ENCODE peak calls at places on chromosomes 6 and 20, in seven cellular contexts. C is astrocyte of the spinal cord, N is A549, G is cardiac muscle cell, J is PC-3, W is cardiac fibroblast, I is heart left ventricle. U is an unnamed sample.

GRCh38 chr6:9405369-9405768 is 970.0 kb upstream of the SLC35B3 start:
- DNase-seq in G (no peak), I (no peak), W (peak), N (peak), C (peak), J (peak), U (peak)

GRCh38 chr6:132511159-132511835 is 1.6 kb downstream of the STX7 start:
- DNase-seq in J (no peak), N (no peak), C (no peak), I (no peak), G (peak), W (peak), U (peak)

GRCh38 chr6:80527552-80528052 is 421.1 kb downstream of the BCKDHB start:
- DNase-seq in C (no peak), G (no peak), W (peak), N (peak), J (peak), I (no peak), U (no peak)

GRCh38 chr6:20605581-20605980 is 71.3 kb downstream of the CDKAL1 start:
- DNase-seq in W (peak), J (no peak), C (peak), G (peak), N (no peak), I (no peak), U (peak)

GRCh38 chr20:48294942-48295341 is 509.7 kb upstream of the SULF2 start:
- DNase-seq in N (no peak), C (no peak), J (no peak), G (no peak), I (no peak), W (no peak), U (no peak)

GRCh38 chr20:24986436-24987015 is 6.0 kb downstream of the APMAP start:
- DNase-seq in N (no peak), W (no peak), I (no peak), C (no peak), G (no peak), J (no peak), U (no peak)

GRCh38 chr6:33886673-33887144 is 82.9 kb upstream of the MLN start:
- DNase-seq in W (peak), I (peak), C (peak), J (peak), N (no peak), G (peak), U (peak)

GRCh38 chr6:106122306-106122940 is 36.3 kb downstream of the PRDM1 start:
- DNase-seq in C (no peak), J (no peak), I (no peak), G (no peak), N (no peak), W (no peak), U (no peak)

GRCh38 chr20:47300071-47300470 is 56.4 kb downstream of the ZMYND8 start:
- DNase-seq in N (no peak), J (no peak), I (no peak), C (peak), W (no peak), G (no peak), U (peak)

GRCh38 chr6:87029711-87030314 is 65.1 kb downstream of the CGA start:
- DNase-seq in G (peak), W (peak), J (peak), I (no peak), C (peak), N (peak), U (peak)
- TF ChIP-seq CTCF in G (peak), W (peak), J (peak), I (peak), C (peak), N (peak), U (peak)

GRCh38 chr6:157001716-157002115 is 224.5 kb downstream of the ARID1B start:
- DNase-seq in G (no peak), N (no peak), J (no peak), I (no peak), C (no peak), W (no peak), U (no peak)

GRCh38 chr6:157004530-157004929 is 227.4 kb downstream of the ARID1B start:
- DNase-seq in G (no peak), J (no peak), I (no peak), C (no peak), N (no peak), W (no peak), U (no peak)

GRCh38 chr6:156999762-157000161 is 222.6 kb downstream of the ARID1B start:
- DNase-seq in N (no peak), I (no peak), W (no peak), G (no peak), J (no peak), C (no peak), U (no peak)

GRCh38 chr6:157005940-157006339 is 228.8 kb downstream of the ARID1B start:
- DNase-seq in N (no peak), J (no peak), C (no peak), I (no peak), G (no peak), W (no peak), U (no peak)

GRCh38 chr6:157002795-157003194 is 225.6 kb downstream of the ARID1B start:
- DNase-seq in I (no peak), G (no peak), N (no peak), J (no peak), W (no peak), C (no peak), U (no peak)
- H3K4me3 ChIP-seq in I (no peak), G (no peak), N (no peak), J (no peak), W (no peak), C (no peak), U (no peak)

GRCh38 chr20:36273414-36274247 is 32.5 kb upstream of the DLGAP4 start:
- DNase-seq in J (peak), G (peak), N (peak), W (peak), C (no peak), I (no peak), U (peak)
- TF ChIP-seq CTCF in J (peak), G (peak), N (peak), W (peak), C (peak), I (no peak), U (peak)

GRCh38 chr20:3744806-3745685 is 12.6 kb downstream of the HSPA12B start:
- DNase-seq in J (peak), C (peak), I (peak), N (peak), W (peak), G (peak), U (no peak)
- H3K4me3 ChIP-seq in J (no peak), C (no peak), I (no peak), N (peak), W (no peak), G (peak), U (no peak)

GRCh38 chr6:125745281-125746018 is 4.0 kb upstream of the HEY2 start:
- DNase-seq in C (no peak), G (no peak), J (no peak), I (no peak), W (no peak), N (no peak), U (no peak)

GRCh38 chr6:125746019-125746414 is 3.4 kb upstream of the HEY2 start:
- DNase-seq in I (no peak), W (no peak), G (no peak), C (no peak), J (no peak), N (no peak), U (no peak)

GRCh38 chr6:125747589-125748533 is 1.6 kb upstream of the HEY2 start:
- DNase-seq in G (peak), W (no peak), I (peak), N (no peak), J (no peak), C (no peak), U (no peak)

GRCh38 chr6:125748534-125749111 is 809 bp upstream of the HEY2 start:
- DNase-seq in I (no peak), W (peak), C (peak), N (no peak), G (peak), J (peak), U (no peak)

GRCh38 chr6:125746731-125747588 is 2.5 kb upstream of the HEY2 start:
- DNase-seq in G (peak), C (peak), N (no peak), I (peak), W (peak), J (peak), U (no peak)
- TF ChIP-seq CTCF in G (no peak), C (peak), N (no peak), I (no peak), W (no peak), J (no peak), U (no peak)

DNA sequence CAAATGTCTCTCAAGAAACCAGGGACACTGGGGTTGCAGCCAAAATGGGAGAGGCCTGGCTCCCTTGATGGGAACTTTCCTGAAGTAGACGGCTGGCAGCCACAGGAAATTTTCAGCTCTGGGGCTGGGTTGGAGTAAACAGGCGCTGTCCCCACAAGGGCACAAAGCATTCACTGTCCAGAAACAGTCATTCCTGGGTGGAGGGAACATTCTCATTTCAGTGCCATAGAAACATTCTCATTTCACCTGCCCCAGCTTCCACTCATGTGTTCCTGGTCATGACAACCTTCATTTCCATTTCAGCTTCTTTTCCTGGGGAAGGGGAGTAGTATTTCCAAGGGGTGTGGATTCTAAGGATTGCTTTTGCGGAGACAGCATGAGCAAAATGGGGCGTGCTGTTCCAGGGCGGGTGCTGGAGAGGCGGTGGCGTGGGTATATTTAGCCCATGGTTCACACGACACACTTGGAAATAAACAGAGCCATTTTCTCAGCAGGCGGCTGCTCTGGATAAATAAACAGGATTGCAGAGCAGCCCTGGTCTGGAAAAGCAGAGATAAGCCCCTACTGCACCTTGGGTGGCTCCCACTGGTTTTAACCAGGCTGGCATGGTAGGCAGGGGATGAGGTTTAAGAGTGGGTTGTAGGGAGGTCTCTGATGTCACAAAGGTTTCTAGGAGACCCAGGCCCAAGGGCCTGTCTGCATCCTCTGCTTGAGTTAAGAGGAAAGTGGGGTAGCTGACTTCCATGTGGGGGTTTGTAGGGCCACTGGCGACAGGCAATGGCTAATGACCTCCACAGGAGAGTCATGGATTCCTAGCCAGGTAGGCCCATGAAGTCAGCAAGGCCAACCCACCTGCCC is 32.9 kb downstream of the COX4I2 start:
- DNase-seq in I (peak), C (peak), W (no peak), J (no peak), G (no peak), N (no peak), U (no peak)
- H3K4me3 ChIP-seq in I (no peak), C (no peak), W (no peak), J (no peak), G (no peak), N (no peak), U (no peak)

DNA sequence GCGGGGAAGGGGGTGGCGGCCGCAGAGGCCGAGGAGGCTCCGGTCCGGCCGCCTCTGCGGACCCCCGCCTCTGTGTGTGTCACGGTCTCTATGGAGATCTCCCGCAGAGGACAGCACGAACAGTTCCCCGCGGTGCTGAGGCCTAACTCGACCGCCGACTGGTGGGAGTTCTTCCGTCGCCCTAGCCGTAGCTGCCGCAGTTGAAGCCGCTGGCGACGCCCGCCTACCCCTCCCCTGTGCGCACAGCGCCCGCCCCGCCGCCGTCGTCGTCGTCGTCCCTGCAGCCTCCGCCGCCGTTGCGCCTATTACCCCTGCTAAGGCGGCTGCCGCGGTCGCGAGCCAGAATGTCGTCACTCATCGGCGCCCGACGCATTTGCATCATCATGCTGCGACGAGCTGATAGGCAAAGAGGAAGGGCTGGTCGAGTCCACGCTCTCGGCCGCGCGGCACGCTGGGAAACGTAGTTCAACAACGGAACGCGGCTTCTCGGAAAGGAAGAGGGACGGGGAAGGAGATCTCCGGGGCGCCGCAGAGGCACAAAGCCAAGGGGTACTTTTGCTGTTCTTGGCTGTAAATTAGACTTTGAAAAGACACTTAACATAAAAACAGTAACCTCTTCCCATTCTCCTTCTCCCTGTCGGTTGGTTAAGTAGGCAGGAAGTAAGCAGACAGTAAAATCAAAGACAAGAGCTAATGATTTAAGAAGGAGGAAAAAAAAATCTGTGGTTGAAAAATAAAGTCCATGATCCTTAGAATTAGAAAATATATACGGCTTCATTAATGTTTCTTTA is at the start of gene NUP153:
- DNase-seq in N (peak), W (peak), I (peak), C (peak), G (peak), J (peak), U (peak)
- TF ChIP-seq CTCF in N (no peak), W (no peak), I (no peak), C (no peak), G (no peak), J (no peak), U (no peak)

GRCh38 chr6:143673638-143674037 is 4.1 kb upstream of the PHACTR2 start:
- DNase-seq in W (peak), J (peak), C (peak), N (peak), I (no peak), G (peak), U (peak)
- H3K4me3 ChIP-seq in W (no peak), J (peak), C (no peak), N (no peak), I (no peak), G (no peak), U (no peak)

DNA sequence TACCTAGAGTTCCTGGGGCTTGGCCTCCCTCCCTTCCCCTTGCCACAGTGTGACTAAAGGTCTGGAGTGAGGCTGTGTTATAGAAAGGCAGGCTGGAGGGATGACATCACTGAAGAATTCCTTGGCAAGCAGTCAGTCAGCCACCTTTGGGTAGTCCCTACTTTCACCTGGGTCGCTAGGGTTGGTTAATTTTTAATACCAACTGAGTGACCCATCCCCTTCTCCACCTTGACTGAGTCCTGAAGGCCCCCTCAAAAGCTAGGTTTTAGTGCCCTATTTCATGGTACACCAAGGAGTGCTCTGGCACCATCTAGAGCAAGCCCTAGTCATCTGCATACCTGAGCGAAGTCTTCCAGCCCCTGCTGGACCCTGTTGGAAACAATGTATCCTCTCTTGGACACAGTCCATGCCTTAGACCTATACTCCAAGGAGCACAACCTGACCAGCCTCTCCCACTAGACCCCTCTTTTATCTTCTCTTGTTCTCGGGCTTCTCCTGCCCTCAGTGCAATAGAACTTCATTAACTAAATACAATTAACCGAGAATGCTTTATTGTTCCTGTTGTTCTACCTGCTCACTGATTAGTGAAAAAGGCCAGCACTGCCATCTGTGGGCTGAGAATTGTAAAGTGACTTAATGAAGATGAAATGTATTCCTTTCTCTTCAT is 44.6 kb downstream of the RIN2 start:
- DNase-seq in G (no peak), W (no peak), I (no peak), C (peak), N (peak), J (peak), U (no peak)
- TF ChIP-seq CTCF in G (peak), W (no peak), I (peak), C (peak), N (peak), J (peak), U (no peak)